ENCODE peak calls at places on chromosomes 4 and X, in six cellular contexts. One of them, this sample, is unnamed.

GRCh38 chr4:185638548-185639301 is 103.4 kb upstream of the PDLIM3 start:
- DNase-seq in body of pancreas: no peak
- DNase-seq in OCI-LY7: no peak
- DNase-seq in heart left ventricle: peak; percentile 40
- DNase-seq in CD8-positive, alpha-beta T cell: no peak
- DNase-seq in epithelial cell of esophagus: no peak
- DNase-seq in this sample: no peak

GRCh38 chr4:174119051-174119450 is 164.4 kb downstream of the FBXO8 start:
- DNase-seq in body of pancreas: peak; percentile 16
- DNase-seq in OCI-LY7: no peak
- DNase-seq in heart left ventricle: no peak
- DNase-seq in CD8-positive, alpha-beta T cell: no peak
- DNase-seq in epithelial cell of esophagus: peak; percentile 50
- DNase-seq in this sample: no peak

GRCh38 chrX:132918523-132918922 is 39.9 kb downstream of the HS6ST2 start:
- DNase-seq in body of pancreas: no peak
- DNase-seq in OCI-LY7: no peak
- DNase-seq in heart left ventricle: no peak
- DNase-seq in CD8-positive, alpha-beta T cell: no peak
- DNase-seq in epithelial cell of esophagus: no peak
- DNase-seq in this sample: no peak

GRCh38 chrX:20267924-20268701 is 1.4 kb upstream of the RPS6KA3 start:
- DNase-seq in body of pancreas: peak; percentile 65
- DNase-seq in OCI-LY7: no peak
- DNase-seq in heart left ventricle: peak; percentile 61
- DNase-seq in CD8-positive, alpha-beta T cell: peak; percentile 9
- DNase-seq in epithelial cell of esophagus: no peak
- DNase-seq in this sample: no peak

GRCh38 chr4:10582059-10582686 is 102.4 kb downstream of the CLNK start:
- DNase-seq in body of pancreas: peak; percentile 50
- DNase-seq in OCI-LY7: peak; percentile 22
- DNase-seq in heart left ventricle: peak; percentile 30
- DNase-seq in CD8-positive, alpha-beta T cell: peak; percentile 21
- DNase-seq in epithelial cell of esophagus: peak; percentile 71
- DNase-seq in this sample: no peak

GRCh38 chr4:54099287-54099958 is 540 bp upstream of the GSX2 start:
- DNase-seq in body of pancreas: no peak
- DNase-seq in OCI-LY7: no peak
- DNase-seq in heart left ventricle: no peak
- DNase-seq in CD8-positive, alpha-beta T cell: no peak
- DNase-seq in epithelial cell of esophagus: no peak
- DNase-seq in this sample: peak; percentile 93

GRCh38 chrX:13009256-13009655 is 34.3 kb downstream of the TMSB4X start:
- DNase-seq in body of pancreas: peak; percentile 60
- DNase-seq in OCI-LY7: no peak
- DNase-seq in heart left ventricle: no peak
- DNase-seq in CD8-positive, alpha-beta T cell: no peak
- DNase-seq in epithelial cell of esophagus: peak; percentile 35
- DNase-seq in this sample: no peak

GRCh38 chr4:168212656-168213055 is 105.9 kb downstream of the DDX60 start:
- DNase-seq in body of pancreas: no peak
- DNase-seq in OCI-LY7: no peak
- DNase-seq in heart left ventricle: no peak
- DNase-seq in CD8-positive, alpha-beta T cell: no peak
- DNase-seq in epithelial cell of esophagus: no peak
- DNase-seq in this sample: no peak

GRCh38 chrX:93673869-93674271 is at the start of gene FAM133A:
- DNase-seq in body of pancreas: no peak
- DNase-seq in OCI-LY7: no peak
- DNase-seq in heart left ventricle: no peak
- DNase-seq in CD8-positive, alpha-beta T cell: no peak
- DNase-seq in epithelial cell of esophagus: peak; percentile 3
- DNase-seq in this sample: peak; percentile 2

GRCh38 chr4:119286377-119287002 is 35.4 kb downstream of the FABP2 start:
- DNase-seq in body of pancreas: peak; percentile 35
- DNase-seq in OCI-LY7: peak; percentile 57
- DNase-seq in heart left ventricle: peak; percentile 29
- DNase-seq in CD8-positive, alpha-beta T cell: peak; percentile 34
- DNase-seq in epithelial cell of esophagus: peak; percentile 70
- DNase-seq in this sample: peak; percentile 22

GRCh38 chrX:121336831-121337421 is 289.5 kb downstream of the GLUD2 start:
- DNase-seq in body of pancreas: no peak
- DNase-seq in OCI-LY7: no peak
- DNase-seq in heart left ventricle: no peak
- DNase-seq in CD8-positive, alpha-beta T cell: no peak
- DNase-seq in epithelial cell of esophagus: peak; percentile 77
- DNase-seq in this sample: no peak

GRCh38 chr4:134298313-134298712 is 96.7 kb upstream of the PABPC4L start:
- DNase-seq in body of pancreas: no peak
- DNase-seq in OCI-LY7: no peak
- DNase-seq in heart left ventricle: no peak
- DNase-seq in CD8-positive, alpha-beta T cell: no peak
- DNase-seq in epithelial cell of esophagus: no peak
- DNase-seq in this sample: no peak

GRCh38 chrX:140918398-140919043 is 83.9 kb upstream of the SPANXB1 start:
- DNase-seq in body of pancreas: peak; percentile 51
- DNase-seq in OCI-LY7: peak; percentile 71
- DNase-seq in heart left ventricle: no peak
- DNase-seq in CD8-positive, alpha-beta T cell: peak; percentile 17
- DNase-seq in epithelial cell of esophagus: peak; percentile 64
- DNase-seq in this sample: peak; percentile 22

GRCh38 chrX:84175274-84175673 is 12.7 kb downstream of the RPS6KA6 start:
- DNase-seq in body of pancreas: no peak
- DNase-seq in OCI-LY7: no peak
- DNase-seq in heart left ventricle: no peak
- DNase-seq in CD8-positive, alpha-beta T cell: no peak
- DNase-seq in epithelial cell of esophagus: no peak
- DNase-seq in this sample: no peak

GRCh38 chr4:78518551-78518950 is 33.0 kb upstream of the ANXA3 start:
- DNase-seq in body of pancreas: no peak
- DNase-seq in OCI-LY7: no peak
- DNase-seq in heart left ventricle: no peak
- DNase-seq in CD8-positive, alpha-beta T cell: no peak
- DNase-seq in epithelial cell of esophagus: no peak
- DNase-seq in this sample: no peak

GRCh38 chr4:76293705-76294274 is 12.7 kb upstream of the STBD1 start:
- DNase-seq in body of pancreas: peak; percentile 23
- DNase-seq in OCI-LY7: no peak
- DNase-seq in heart left ventricle: no peak
- DNase-seq in CD8-positive, alpha-beta T cell: no peak
- DNase-seq in epithelial cell of esophagus: no peak
- DNase-seq in this sample: peak; percentile 57

GRCh38 chr4:80184791-80185756 is 12.2 kb upstream of the PRDM8 start:
- DNase-seq in body of pancreas: no peak
- DNase-seq in OCI-LY7: no peak
- DNase-seq in heart left ventricle: no peak
- DNase-seq in CD8-positive, alpha-beta T cell: no peak
- DNase-seq in epithelial cell of esophagus: no peak
- DNase-seq in this sample: no peak

GRCh38 chr4:154384012-154384411 is 107.6 kb downstream of the DCHS2 start:
- DNase-seq in body of pancreas: no peak
- DNase-seq in OCI-LY7: no peak
- DNase-seq in heart left ventricle: no peak
- DNase-seq in CD8-positive, alpha-beta T cell: no peak
- DNase-seq in epithelial cell of esophagus: no peak
- DNase-seq in this sample: no peak

GRCh38 chr4:22897520-22898108 is 204.9 kb downstream of the GBA3 start:
- DNase-seq in body of pancreas: peak; percentile 4
- DNase-seq in OCI-LY7: peak; percentile 27
- DNase-seq in heart left ventricle: no peak
- DNase-seq in CD8-positive, alpha-beta T cell: peak; percentile 5
- DNase-seq in epithelial cell of esophagus: peak; percentile 42
- DNase-seq in this sample: peak; percentile 7

GRCh38 chr4:1008840-1009646 is 2.4 kb upstream of the FGFRL1 start:
- DNase-seq in body of pancreas: peak; percentile 30
- DNase-seq in OCI-LY7: peak; percentile 28
- DNase-seq in heart left ventricle: peak; percentile 54
- DNase-seq in CD8-positive, alpha-beta T cell: peak; percentile 39
- DNase-seq in epithelial cell of esophagus: peak; percentile 16
- DNase-seq in this sample: no peak
- H3K4me3 ChIP-seq in body of pancreas: peak overlapping the region; percentile 47
- H3K4me3 ChIP-seq in OCI-LY7: peak overlapping the region; percentile 59
- H3K4me3 ChIP-seq in heart left ventricle: peak overlapping the region; percentile 54
- H3K4me3 ChIP-seq in CD8-positive, alpha-beta T cell: peak overlapping the region; percentile 57
- H3K4me3 ChIP-seq in epithelial cell of esophagus: peak overlapping the region; percentile 49
- H3K4me3 ChIP-seq in this sample: peak overlapping the region; percentile 55

DNA sequence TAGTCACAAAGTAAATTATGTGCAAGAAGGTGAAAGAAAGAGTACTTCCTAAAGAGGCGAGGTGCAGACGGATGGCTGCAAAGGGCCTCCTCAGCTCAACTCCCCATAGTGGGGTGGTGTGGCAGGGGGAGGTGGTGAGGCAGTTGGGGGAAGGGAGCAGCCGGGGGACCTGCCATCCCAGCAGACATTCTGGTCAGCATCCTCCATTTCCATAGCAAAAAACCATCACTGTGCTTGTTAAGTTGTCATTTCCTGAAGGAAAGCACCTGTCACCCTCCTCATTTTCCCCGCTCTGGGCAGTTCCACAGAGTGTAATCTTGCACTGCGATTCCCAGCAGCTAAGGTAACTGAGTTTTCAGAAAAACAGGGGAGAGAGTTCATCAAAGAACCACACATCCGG is 51.5 kb downstream of the TSPAN5 start:
- DNase-seq in body of pancreas: no peak
- DNase-seq in OCI-LY7: no peak
- DNase-seq in heart left ventricle: no peak
- DNase-seq in CD8-positive, alpha-beta T cell: no peak
- DNase-seq in epithelial cell of esophagus: no peak
- DNase-seq in this sample: no peak
- H3K4me3 ChIP-seq in body of pancreas: no peak overlapping the region
- H3K4me3 ChIP-seq in OCI-LY7: no peak overlapping the region
- H3K4me3 ChIP-seq in heart left ventricle: no peak overlapping the region
- H3K4me3 ChIP-seq in CD8-positive, alpha-beta T cell: no peak overlapping the region
- H3K4me3 ChIP-seq in epithelial cell of esophagus: no peak overlapping the region
- H3K4me3 ChIP-seq in this sample: no peak overlapping the region

DNA sequence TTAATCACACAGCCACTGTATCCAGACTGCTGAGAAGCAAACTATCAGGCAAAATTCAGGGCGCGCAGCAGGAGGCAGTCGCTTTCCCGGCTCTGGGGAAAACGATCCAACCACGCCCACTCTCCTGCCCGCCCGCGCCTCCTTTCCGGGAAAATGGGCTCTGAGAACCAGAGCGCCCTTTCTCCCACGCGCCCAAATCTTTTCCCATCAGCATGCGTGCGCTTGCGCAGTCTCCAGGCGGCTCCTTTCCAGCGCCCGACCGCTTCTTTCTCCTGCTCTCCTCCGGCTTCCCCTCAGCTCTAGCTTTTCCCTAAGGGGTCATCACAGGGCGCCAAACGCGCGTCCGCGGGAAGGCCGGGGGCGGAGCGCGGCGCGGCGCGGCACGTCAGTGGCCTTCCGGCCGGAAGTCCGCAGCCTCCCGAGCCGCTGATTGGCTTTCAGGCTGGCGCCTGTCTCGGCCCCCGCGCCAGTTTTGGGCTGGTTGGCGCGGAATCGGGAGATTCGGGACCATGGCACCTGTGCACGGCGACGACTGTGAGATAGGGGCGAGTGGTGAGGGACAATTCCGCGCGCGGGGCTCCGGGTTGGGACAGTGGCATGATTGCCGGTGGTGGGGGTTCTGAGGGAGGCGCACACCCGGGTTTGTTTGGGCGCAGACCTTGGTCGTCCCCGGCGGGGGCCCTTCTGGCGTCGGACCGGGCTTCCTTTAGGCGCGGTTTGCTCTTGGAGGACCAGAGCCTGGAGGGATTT is at the start of gene POLA1:
- DNase-seq in body of pancreas: peak; percentile 96
- DNase-seq in OCI-LY7: peak; percentile 91
- DNase-seq in heart left ventricle: peak; percentile 95
- DNase-seq in CD8-positive, alpha-beta T cell: peak; percentile 51
- DNase-seq in epithelial cell of esophagus: peak; percentile 95
- DNase-seq in this sample: peak; percentile 79
- H3K4me3 ChIP-seq in body of pancreas: no peak within 1 kb of the TSS
- H3K4me3 ChIP-seq in OCI-LY7: peak within 1 kb of the TSS; percentile 94
- H3K4me3 ChIP-seq in heart left ventricle: peak within 1 kb of the TSS; percentile 70
- H3K4me3 ChIP-seq in CD8-positive, alpha-beta T cell: peak within 1 kb of the TSS; percentile 77
- H3K4me3 ChIP-seq in epithelial cell of esophagus: peak within 1 kb of the TSS; percentile 67
- H3K4me3 ChIP-seq in this sample: peak within 1 kb of the TSS; percentile 71

DNA sequence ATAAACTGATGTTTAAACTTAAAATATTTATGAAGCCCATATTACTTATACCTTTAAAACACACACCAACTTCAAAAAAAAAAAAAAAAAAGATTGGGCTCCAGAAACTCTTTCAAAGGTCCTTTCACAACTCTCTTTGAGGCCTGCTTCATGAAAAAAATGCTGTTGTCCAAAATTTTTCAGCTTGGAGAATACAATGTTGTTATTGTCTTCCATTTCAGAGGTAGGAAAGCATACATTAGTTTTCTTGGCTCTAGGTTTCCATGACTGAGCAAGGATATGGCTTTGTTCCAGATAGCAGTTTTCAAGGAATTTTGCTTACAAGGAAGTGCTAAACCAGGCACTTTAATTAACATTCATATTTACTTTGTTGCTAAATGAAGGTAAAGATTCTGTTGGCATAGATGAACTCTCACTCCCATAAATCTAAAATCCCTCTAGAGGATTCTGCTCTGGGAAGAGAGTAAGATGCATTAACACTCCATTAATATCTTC is 118.6 kb downstream of the COL25A1 start:
- DNase-seq in body of pancreas: no peak
- DNase-seq in OCI-LY7: no peak
- DNase-seq in heart left ventricle: no peak
- DNase-seq in CD8-positive, alpha-beta T cell: no peak
- DNase-seq in epithelial cell of esophagus: no peak
- DNase-seq in this sample: no peak
- H3K4me3 ChIP-seq in body of pancreas: no peak overlapping the region
- H3K4me3 ChIP-seq in OCI-LY7: no peak overlapping the region
- H3K4me3 ChIP-seq in heart left ventricle: no peak overlapping the region
- H3K4me3 ChIP-seq in CD8-positive, alpha-beta T cell: no peak overlapping the region
- H3K4me3 ChIP-seq in epithelial cell of esophagus: no peak overlapping the region
- H3K4me3 ChIP-seq in this sample: no peak overlapping the region

This sample was measured in retinal pigment epithelial cell.